ENCODE peak calls at places on chromosome 12, in seven cellular contexts. One of them, this sample, is unnamed.

GRCh38 chr12:103955811-103956514 is 9.7 kb upstream of the TDG start:
- DNase-seq in CD8-positive, alpha-beta T cell: no peak
- DNase-seq in body of pancreas: no peak
- DNase-seq in GM12865: no peak
- DNase-seq in D341Med: peak
- DNase-seq in GM18507: no peak
- DNase-seq in RPMI7951: no peak
- DNase-seq in this sample: peak

GRCh38 chr12:131673519-131674265 is 37.2 kb upstream of the SFSWAP start:
- DNase-seq in CD8-positive, alpha-beta T cell: no peak
- DNase-seq in body of pancreas: no peak
- DNase-seq in GM12865: no peak
- DNase-seq in D341Med: no peak
- DNase-seq in GM18507: no peak
- DNase-seq in RPMI7951: peak
- DNase-seq in this sample: no peak

GRCh38 chr12:28027947-28028724 is 55.6 kb upstream of the PTHLH start:
- DNase-seq in CD8-positive, alpha-beta T cell: no peak
- DNase-seq in body of pancreas: no peak
- DNase-seq in GM12865: no peak
- DNase-seq in D341Med: no peak
- DNase-seq in GM18507: no peak
- DNase-seq in RPMI7951: no peak
- DNase-seq in this sample: no peak

GRCh38 chr12:90100619-90101018 is 392.0 kb upstream of the ATP2B1 start:
- DNase-seq in CD8-positive, alpha-beta T cell: no peak
- DNase-seq in body of pancreas: no peak
- DNase-seq in GM12865: no peak
- DNase-seq in D341Med: no peak
- DNase-seq in GM18507: no peak
- DNase-seq in RPMI7951: peak
- DNase-seq in this sample: peak

GRCh38 chr12:40714636-40715035 is 22.4 kb downstream of the CNTN1 start:
- DNase-seq in CD8-positive, alpha-beta T cell: no peak
- DNase-seq in body of pancreas: no peak
- DNase-seq in GM12865: no peak
- DNase-seq in D341Med: no peak
- DNase-seq in GM18507: no peak
- DNase-seq in RPMI7951: no peak
- DNase-seq in this sample: no peak

GRCh38 chr12:53063708-53064612 is 14.1 kb downstream of the TNS2 start:
- DNase-seq in CD8-positive, alpha-beta T cell: no peak
- DNase-seq in body of pancreas: no peak
- DNase-seq in GM12865: no peak
- DNase-seq in D341Med: no peak
- DNase-seq in GM18507: no peak
- DNase-seq in RPMI7951: no peak
- DNase-seq in this sample: no peak

GRCh38 chr12:19689801-19690472 is 250.6 kb downstream of the AEBP2 start:
- DNase-seq in CD8-positive, alpha-beta T cell: no peak
- DNase-seq in body of pancreas: peak
- DNase-seq in GM12865: no peak
- DNase-seq in D341Med: no peak
- DNase-seq in GM18507: no peak
- DNase-seq in RPMI7951: no peak
- DNase-seq in this sample: no peak

GRCh38 chr12:57765003-57765697 is 1.7 kb downstream of the CYP27B1 start:
- DNase-seq in CD8-positive, alpha-beta T cell: no peak
- DNase-seq in body of pancreas: peak
- DNase-seq in GM12865: peak
- DNase-seq in D341Med: no peak
- DNase-seq in GM18507: no peak
- DNase-seq in RPMI7951: peak
- DNase-seq in this sample: peak

GRCh38 chr12:102543931-102544485 is 63.6 kb upstream of the IGF1 start:
- DNase-seq in CD8-positive, alpha-beta T cell: no peak
- DNase-seq in body of pancreas: no peak
- DNase-seq in GM12865: peak
- DNase-seq in D341Med: no peak
- DNase-seq in GM18507: no peak
- DNase-seq in RPMI7951: no peak
- DNase-seq in this sample: no peak

GRCh38 chr12:105352940-105353635 is 22.6 kb downstream of the C12orf75 start:
- DNase-seq in CD8-positive, alpha-beta T cell: no peak
- DNase-seq in body of pancreas: peak
- DNase-seq in GM12865: no peak
- DNase-seq in D341Med: no peak
- DNase-seq in GM18507: no peak
- DNase-seq in RPMI7951: no peak
- DNase-seq in this sample: no peak

GRCh38 chr12:112096667-112097066 is 11.9 kb downstream of the NAA25 start:
- DNase-seq in CD8-positive, alpha-beta T cell: no peak
- DNase-seq in body of pancreas: no peak
- DNase-seq in GM12865: peak
- DNase-seq in D341Med: no peak
- DNase-seq in GM18507: no peak
- DNase-seq in RPMI7951: peak
- DNase-seq in this sample: no peak

GRCh38 chr12:100404769-100405407 is 48.0 kb downstream of the SLC17A8 start:
- DNase-seq in CD8-positive, alpha-beta T cell: no peak
- DNase-seq in body of pancreas: peak
- DNase-seq in GM12865: peak
- DNase-seq in D341Med: peak
- DNase-seq in GM18507: no peak
- DNase-seq in RPMI7951: no peak
- DNase-seq in this sample: peak

GRCh38 chr12:131692431-131692830 is 18.5 kb upstream of the SFSWAP start:
- DNase-seq in CD8-positive, alpha-beta T cell: no peak
- DNase-seq in body of pancreas: no peak
- DNase-seq in GM12865: no peak
- DNase-seq in D341Med: no peak
- DNase-seq in GM18507: no peak
- DNase-seq in RPMI7951: no peak
- DNase-seq in this sample: no peak

GRCh38 chr12:98002887-98003493 is 512.4 kb upstream of the TMPO start:
- DNase-seq in CD8-positive, alpha-beta T cell: no peak
- DNase-seq in body of pancreas: peak
- DNase-seq in GM12865: peak
- DNase-seq in D341Med: peak
- DNase-seq in GM18507: peak
- DNase-seq in RPMI7951: no peak
- DNase-seq in this sample: peak

GRCh38 chr12:105330938-105331804 is 680 bp downstream of the C12orf75 start:
- DNase-seq in CD8-positive, alpha-beta T cell: no peak
- DNase-seq in body of pancreas: peak
- DNase-seq in GM12865: peak
- DNase-seq in D341Med: peak
- DNase-seq in GM18507: no peak
- DNase-seq in RPMI7951: peak
- DNase-seq in this sample: peak

GRCh38 chr12:127650626-127651025 is 616.3 kb upstream of the TMEM132C start:
- DNase-seq in CD8-positive, alpha-beta T cell: no peak
- DNase-seq in body of pancreas: no peak
- DNase-seq in GM12865: no peak
- DNase-seq in D341Med: no peak
- DNase-seq in GM18507: no peak
- DNase-seq in RPMI7951: peak
- DNase-seq in this sample: no peak

This sample was measured in NCI-H82.